ENCODE peak calls at places on chromosome 21, in six cellular contexts. Y is heart right ventricle, M is right lobe of liver, I is PC-9, L is heart left ventricle, A is IMR-90. B is an unnamed sample.

GRCh38 chr21:31599563-31599962 is 59.9 kb upstream of the SOD1 start:
- DNase-seq in Y (no peak), M (no peak), I (no peak), L (no peak), A (no peak), B (no peak)

GRCh38 chr21:42248241-42248640 is 29.3 kb downstream of the ABCG1 start:
- DNase-seq in Y (no peak), M (no peak), I (no peak), L (no peak), A (no peak), B (no peak)

GRCh38 chr21:35428041-35428400 is 378.9 kb upstream of the RUNX1 start:
- DNase-seq in Y (no peak), M (no peak), I (no peak), L (no peak), A (peak; percentile 35), B (no peak)

GRCh38 chr21:15508554-15508953 is 221.2 kb upstream of the USP25 start:
- DNase-seq in Y (no peak), M (no peak), I (no peak), L (no peak), A (no peak), B (no peak)

GRCh38 chr21:36981049-36981391 is 14.6 kb upstream of the HLCS start:
- DNase-seq in Y (no peak), M (no peak), I (no peak), L (no peak), A (no peak), B (no peak)

GRCh38 chr21:9750341-9751086 is 770.9 kb upstream of the TPTE start:
- DNase-seq in Y (no peak), M (no peak), I (no peak), L (no peak), A (no peak), B (no peak)

GRCh38 chr21:14916676-14917141 is 148.1 kb downstream of the NRIP1 start:
- DNase-seq in Y (no peak), M (no peak), I (peak; percentile 62), L (no peak), A (peak; percentile 66), B (no peak)

GRCh38 chr21:27505516-27505915 is 538.6 kb upstream of the ADAMTS5 start:
- DNase-seq in Y (no peak), M (no peak), I (no peak), L (no peak), A (peak; percentile 70), B (peak; percentile 70)

GRCh38 chr21:34881894-34882371 is 167.2 kb downstream of the RUNX1 start:
- DNase-seq in Y (no peak), M (no peak), I (no peak), L (no peak), A (peak; percentile 92), B (peak; percentile 82)

GRCh38 chr21:41673596-41674335 is 93.1 kb downstream of the RIPK4 start:
- DNase-seq in Y (no peak), M (no peak), I (no peak), L (no peak), A (no peak), B (no peak)

GRCh38 chr21:35222541-35222941 is 173.4 kb upstream of the RUNX1 start:
- DNase-seq in Y (no peak), M (no peak), I (no peak), L (no peak), A (no peak), B (no peak)

GRCh38 chr21:21232320-21232719 is 234.1 kb downstream of the NCAM2 start:
- DNase-seq in Y (no peak), M (no peak), I (no peak), L (no peak), A (peak; percentile 71), B (no peak)

GRCh38 chr21:36155603-36156338 is 853 bp upstream of the DOP1B start:
- DNase-seq in Y (peak; percentile 42), M (no peak), I (peak; percentile 81), L (no peak), A (no peak), B (peak; percentile 52)

GRCh38 chr21:26966978-26967913 is at the start of gene ADAMTS5:
- DNase-seq in Y (peak; percentile 55), M (peak; percentile 44), I (no peak), L (peak; percentile 50), A (peak; percentile 69), B (peak; percentile 59)

GRCh38 chr21:46559291-46559983 is 45.4 kb downstream of the S100B start:
- DNase-seq in Y (no peak), M (no peak), I (no peak), L (no peak), A (no peak), B (no peak)

GRCh38 chr21:36966846-36967657 is 583 bp upstream of the HLCS start:
- DNase-seq in Y (no peak), M (no peak), I (no peak), L (no peak), A (no peak), B (no peak)

GRCh38 chr21:41295721-41296254 is 20.8 kb upstream of the FAM3B start:
- DNase-seq in Y (no peak), M (no peak), I (peak; percentile 13), L (no peak), A (no peak), B (no peak)

GRCh38 chr21:21146587-21147373 is 148.6 kb downstream of the NCAM2 start:
- DNase-seq in Y (no peak), M (no peak), I (no peak), L (no peak), A (no peak), B (no peak)

GRCh38 chr21:16033193-16033592 is 303.4 kb downstream of the USP25 start:
- DNase-seq in Y (no peak), M (no peak), I (no peak), L (no peak), A (no peak), B (no peak)

GRCh38 chr21:14356771-14357170 is 26.2 kb downstream of the HSPA13 start:
- DNase-seq in Y (no peak), M (no peak), I (no peak), L (no peak), A (no peak), B (peak; percentile 88)

GRCh38 chr21:33198346-33199135 is 31.2 kb upstream of the IFNAR2 start:
- DNase-seq in Y (peak; percentile 38), M (peak; percentile 76), I (no peak), L (peak; percentile 78), A (peak; percentile 63), B (no peak)

GRCh38 chr21:33987461-33987860 is 71.9 kb upstream of the ATP5PO start:
- DNase-seq in Y (no peak), M (no peak), I (no peak), L (no peak), A (no peak), B (no peak)

GRCh38 chr21:38306407-38306806 is 49.6 kb downstream of the KCNJ15 start:
- DNase-seq in Y (no peak), M (no peak), I (no peak), L (no peak), A (peak; percentile 96), B (peak; percentile 61)

GRCh38 chr21:32184485-32184884 is 94.4 kb downstream of the MIS18A start:
- DNase-seq in Y (no peak), M (no peak), I (no peak), L (no peak), A (no peak), B (no peak)

DNA sequence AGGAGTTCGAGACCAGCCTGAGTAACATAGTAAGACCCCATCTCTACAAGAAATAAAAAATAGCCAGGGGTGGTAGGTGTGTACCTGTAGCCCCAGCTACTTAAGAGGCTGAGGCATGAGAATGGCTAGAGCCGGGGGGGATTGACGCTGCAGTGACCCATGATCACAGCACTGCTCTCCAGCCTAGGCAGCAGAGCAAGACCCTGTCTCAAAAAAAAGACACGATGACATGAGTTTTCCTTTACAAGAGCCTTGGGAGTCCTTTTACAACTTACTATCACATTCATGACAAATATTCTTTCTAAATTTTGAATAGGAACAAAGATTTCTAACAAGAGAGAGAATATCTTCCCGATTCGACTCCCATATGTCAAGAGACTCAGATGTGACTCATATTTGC is 3.3 kb upstream of the BRWD1 start:
- DNase-seq in Y (no peak), M (no peak), I (no peak), L (no peak), A (no peak), B (no peak)
- H3K4me1 ChIP-seq in Y (peaks cover 4% of the 10 kb centered on the region), M (peaks cover 13% of the 10 kb centered on the region), I (peaks cover 47% of the 10 kb centered on the region), L (peaks cover 7% of the 10 kb centered on the region), A (peaks cover 14% of the 10 kb centered on the region), B (peaks cover 46% of the 10 kb centered on the region)

DNA sequence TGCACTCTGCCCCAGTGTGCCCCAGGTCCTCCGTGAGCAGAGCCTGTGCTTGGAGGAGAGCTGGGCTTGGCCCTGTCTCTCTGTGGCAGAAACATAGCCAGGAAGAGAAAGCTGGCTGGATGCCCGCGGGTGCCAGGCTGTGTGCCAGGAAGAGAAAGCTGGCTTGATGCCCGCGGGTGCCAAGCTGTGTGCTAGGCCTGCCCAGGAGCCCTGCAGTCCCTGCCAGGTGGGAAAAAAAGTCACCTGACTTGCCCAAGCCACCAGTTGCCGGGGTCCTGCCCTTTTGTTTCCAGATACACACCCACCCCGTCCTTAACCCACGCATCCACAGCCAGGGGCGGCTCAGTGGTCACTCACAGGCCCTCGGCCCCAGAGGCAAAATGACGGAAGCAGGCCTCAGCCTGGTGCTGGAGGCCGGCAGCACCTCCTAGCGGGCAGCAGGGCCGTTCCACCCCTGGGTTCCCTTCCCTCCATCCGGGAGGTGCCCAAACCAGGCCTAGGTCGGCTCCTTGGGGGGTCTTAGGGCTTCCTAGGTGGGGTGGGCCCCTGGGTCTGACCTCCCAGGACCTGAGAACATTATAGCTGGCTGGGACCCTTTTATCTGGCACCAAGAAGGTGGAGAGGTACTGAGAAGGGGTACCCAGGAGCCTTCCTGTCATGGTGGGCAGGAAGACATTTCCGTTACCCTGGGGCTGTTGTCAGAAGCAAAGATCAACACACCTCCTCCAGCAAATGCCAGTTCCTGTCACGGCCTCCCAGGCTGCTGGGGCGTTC is 9.1 kb downstream of the ITGB2 start:
- DNase-seq in Y (peak; percentile 81), M (peak; percentile 93), I (peak; percentile 84), L (peak; percentile 69), A (no peak), B (peak; percentile 69)
- TF ChIP-seq CTCF in Y (no peak), M (peak; percentile 58), I (peak; percentile 76), L (no peak), A (no peak), B (peak; percentile 82)

GRCh38 chr21:44021064-44021463 is 9.0 kb downstream of the TRAPPC10 start:
- DNase-seq in Y (no peak), M (no peak), I (no peak), L (no peak), A (no peak), B (no peak)
- H3K4me1 ChIP-seq in Y (peaks cover 11% of the 10 kb centered on the region), M (peaks cover 23% of the 10 kb centered on the region), I (no peaks in the 10 kb centered on the region), L (peaks cover 27% of the 10 kb centered on the region), A (peaks cover 16% of the 10 kb centered on the region), B (peaks cover 2% of the 10 kb centered on the region)

GRCh38 chr21:39863111-39863510 is 4.1 kb upstream of the PCP4 start:
- DNase-seq in Y (no peak), M (no peak), I (no peak), L (no peak), A (no peak), B (peak; percentile 62)

GRCh38 chr21:39869141-39869818 is 2.0 kb downstream of the PCP4 start:
- DNase-seq in Y (no peak), M (no peak), I (no peak), L (no peak), A (no peak), B (no peak)

GRCh38 chr21:39866093-39866492 is 1.1 kb upstream of the PCP4 start:
- DNase-seq in Y (no peak), M (no peak), I (no peak), L (no peak), A (no peak), B (no peak)

GRCh38 chr21:39867198-39867650 is at the start of gene PCP4:
- DNase-seq in Y (no peak), M (peak; percentile 56), I (peak; percentile 28), L (peak; percentile 23), A (no peak), B (peak; percentile 42)
- TF ChIP-seq CTCF in Y (peak; percentile 81), M (peak; percentile 59), I (peak; percentile 85), L (peak; percentile 53), A (peak; percentile 47), B (peak; percentile 91)

B was measured in mammary epithelial cell.